ENCODE peak calls at places on chromosome 3, in eight cellular contexts. D, Z, P, H, W, A, I and M are unnamed samples.

GRCh38 chr3:17678116-17678741 is 64.2 kb downstream of the TBC1D5 start:
- DNase-seq in D (no peak), Z (no peak), P (no peak), H (no peak), W (no peak), A (no peak), I (no peak), M (no peak)

GRCh38 chr3:99332726-99333125 is 305.7 kb upstream of the COL8A1 start:
- DNase-seq in D (no peak), Z (no peak), P (no peak), H (no peak), W (no peak), A (no peak), I (no peak), M (no peak)

GRCh38 chr3:33881181-33882064 is 83.0 kb downstream of the PDCD6IP start:
- DNase-seq in D (no peak), Z (no peak), P (no peak), H (no peak), W (no peak), A (no peak), I (no peak), M (no peak)

GRCh38 chr3:106168941-106169340 is 300.1 kb upstream of the CBLB start:
- DNase-seq in D (no peak), Z (no peak), P (no peak), H (no peak), W (no peak), A (no peak), I (no peak), M (no peak)

GRCh38 chr3:156843071-156843808 is 17.1 kb downstream of the LEKR1 start:
- DNase-seq in D (no peak), Z (no peak), P (no peak), H (no peak), W (no peak), A (no peak), I (no peak), M (no peak)

GRCh38 chr3:130539005-130539404 is 22.0 kb downstream of the COL6A6 start:
- DNase-seq in D (no peak), Z (no peak), P (no peak), H (peak), W (no peak), A (no peak), I (no peak), M (no peak)

GRCh38 chr3:178127221-178127620 is 409.0 kb upstream of the KCNMB2 start:
- DNase-seq in D (no peak), Z (no peak), P (no peak), H (no peak), W (no peak), A (no peak), I (no peak), M (no peak)

GRCh38 chr3:136787226-136787793 is 31.6 kb upstream of the SLC35G2 start:
- DNase-seq in D (no peak), Z (no peak), P (no peak), H (no peak), W (no peak), A (no peak), I (no peak), M (no peak)

GRCh38 chr3:8052599-8053185 is 448.9 kb upstream of the LMCD1 start:
- DNase-seq in D (no peak), Z (no peak), P (no peak), H (no peak), W (no peak), A (no peak), I (no peak), M (no peak)

GRCh38 chr3:28218071-28218916 is 23.1 kb upstream of the CMC1 start:
- DNase-seq in D (no peak), Z (no peak), P (no peak), H (no peak), W (no peak), A (no peak), I (no peak), M (no peak)